ENCODE peak calls at places on chromosomes 13 and 19, in five cellular contexts. T is fibroblast of lung, L is GM23338, G is HFF-Myc, H is A673. Y is an unnamed sample.

GRCh38 chr13:41516166-41516565 is 58.8 kb downstream of the RGCC start:
- DNase-seq in G (no peak), H (no peak), L (no peak), T (no peak), Y (no peak)

GRCh38 chr19:38361633-38362075 is 12.7 kb upstream of the PSMD8 start:
- DNase-seq in T (peak; percentile 71), G (no peak), L (peak; percentile 99), H (peak; percentile 89), Y (peak; percentile 75)

GRCh38 chr19:46191356-46191755 is 38.2 kb upstream of the IGFL1 start:
- DNase-seq in L (no peak), H (no peak), G (no peak), T (no peak), Y (no peak)

GRCh38 chr13:81142306-81142999 is 801.5 kb upstream of the SPRY2 start:
- DNase-seq in G (no peak), T (no peak), L (peak; percentile 28), H (no peak), Y (no peak)

GRCh38 chr19:10061717-10062310 is 24.3 kb upstream of the SHFL start:
- DNase-seq in G (no peak), L (peak; percentile 69), H (no peak), T (no peak), Y (no peak)

GRCh38 chr13:53010374-53011105 is 18.1 kb upstream of the OLFM4 start:
- DNase-seq in G (no peak), H (no peak), L (no peak), T (no peak), Y (no peak)

GRCh38 chr19:16627194-16627927 is 643 bp downstream of the MED26 start:
- DNase-seq in L (no peak), G (no peak), H (peak; percentile 29), T (no peak), Y (peak; percentile 18)

GRCh38 chr13:20349564-20350379 is 117.7 kb upstream of the GJB6 start:
- DNase-seq in T (no peak), H (no peak), L (no peak), G (no peak), Y (no peak)

GRCh38 chr13:110334256-110334655 is 27.2 kb downstream of the COL4A2 start:
- DNase-seq in H (no peak), L (no peak), T (peak; percentile 96), G (no peak), Y (peak; percentile 64)

GRCh38 chr19:47896019-47896418 is 9.9 kb upstream of the SULT2A1 start:
- DNase-seq in L (no peak), H (no peak), T (no peak), G (no peak), Y (no peak)

GRCh38 chr13:46605089-46605488 is 52.1 kb downstream of the LRCH1 start:
- DNase-seq in T (peak; percentile 21), G (no peak), H (no peak), L (no peak), Y (no peak)

GRCh38 chr13:23876265-23876664 is 12.9 kb downstream of the MIPEP start:
- DNase-seq in G (no peak), H (peak; percentile 27), L (peak; percentile 46), T (no peak), Y (peak; percentile 50)

GRCh38 chr19:30064021-30064699 is 122.1 kb downstream of the URI1 start:
- DNase-seq in T (no peak), L (no peak), H (no peak), G (no peak), Y (no peak)

DNA sequence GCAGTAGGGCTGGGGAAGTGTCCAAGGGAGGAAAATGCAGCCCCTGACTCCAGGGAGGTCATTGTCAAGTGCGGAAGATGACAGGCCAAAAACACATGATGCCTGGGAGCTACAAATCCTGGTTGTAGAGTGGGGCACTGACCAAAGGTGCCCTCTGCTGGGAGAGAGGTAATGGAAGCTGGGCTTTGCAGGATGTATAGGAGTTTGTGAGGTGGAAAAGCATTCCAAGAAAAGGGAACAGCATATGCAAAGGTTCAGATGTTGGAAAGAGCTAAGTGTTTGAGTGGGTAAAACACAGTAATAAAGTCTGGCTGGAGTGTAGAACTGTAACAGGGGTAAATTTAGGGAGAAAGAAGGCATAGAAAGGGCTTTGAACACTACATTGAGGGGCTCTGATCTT is 46.9 kb upstream of the PTPRS start:
- DNase-seq in L (no peak), H (no peak), G (no peak), T (no peak), Y (no peak)
- TF ChIP-seq CTCF in L (peak; percentile 7), H (no peak), G (no peak), T (no peak), Y (no peak)

GRCh38 chr19:7238091-7238490 is 56.1 kb downstream of the INSR start:
- DNase-seq in T (no peak), G (no peak), H (no peak), L (no peak), Y (peak; percentile 9)

GRCh38 chr19:7247160-7247559 is 47.1 kb downstream of the INSR start:
- DNase-seq in G (no peak), H (no peak), L (no peak), T (no peak), Y (no peak)

GRCh38 chr19:7246601-7247000 is 47.6 kb downstream of the INSR start:
- DNase-seq in T (no peak), H (no peak), L (no peak), G (no peak), Y (no peak)

DNA sequence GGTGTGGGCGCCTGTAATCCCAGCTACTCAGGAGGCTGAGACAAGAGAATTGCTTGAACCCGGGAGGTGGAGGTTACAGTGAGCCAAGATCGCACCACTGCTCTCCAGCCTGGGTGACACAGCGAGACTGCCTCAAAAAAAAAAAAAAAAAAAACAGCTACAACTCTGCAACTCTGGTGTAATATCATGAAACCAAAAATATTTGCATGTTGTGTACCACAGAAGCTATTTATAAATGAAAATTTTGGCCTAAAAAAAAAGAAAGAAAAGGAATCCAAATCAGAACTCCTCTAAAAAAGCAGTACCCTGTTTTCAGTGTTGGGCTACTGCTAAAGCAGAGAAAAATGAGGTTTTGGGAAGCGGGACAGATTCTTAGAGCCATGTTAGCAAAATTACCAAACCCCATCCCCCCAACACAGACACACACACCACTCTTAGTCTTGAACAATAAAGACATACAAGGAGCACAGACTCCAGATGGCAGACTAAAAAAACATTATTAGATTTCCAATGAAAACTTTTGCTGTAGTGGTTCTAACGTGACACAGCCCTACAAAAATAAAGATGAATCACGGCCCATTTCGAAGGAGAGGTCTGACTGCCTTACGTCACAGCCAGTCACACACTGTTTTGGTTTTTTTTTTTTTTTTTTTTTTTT is 51.5 kb downstream of the INSR start:
- DNase-seq in T (peak; percentile 79), H (no peak), L (no peak), G (peak; percentile 27), Y (peak; percentile 60)
- H3K4me3 ChIP-seq in T (no peak overlapping the region), H (no peak overlapping the region), L (no peak overlapping the region), G (no peak overlapping the region), Y (no peak overlapping the region)

GRCh38 chr13:113786262-113786841 is 27.3 kb downstream of the TMEM255B start:
- DNase-seq in L (no peak), H (no peak), G (no peak), T (peak; percentile 53), Y (peak; percentile 29)

GRCh38 chr13:113784645-113785024 is 25.6 kb downstream of the TMEM255B start:
- DNase-seq in L (no peak), G (no peak), T (no peak), H (no peak), Y (no peak)

GRCh38 chr13:113783482-113783881 is 24.5 kb downstream of the TMEM255B start:
- DNase-seq in H (no peak), L (no peak), G (no peak), T (no peak), Y (no peak)

GRCh38 chr13:113783966-113784644 is 25.1 kb downstream of the TMEM255B start:
- DNase-seq in L (no peak), H (no peak), G (no peak), T (no peak), Y (no peak)

GRCh38 chr13:113785051-113786010 is 26.3 kb downstream of the TMEM255B start:
- DNase-seq in T (peak; percentile 72), G (peak; percentile 65), H (peak; percentile 12), L (no peak), Y (peak; percentile 53)
- TF ChIP-seq CTCF in T (no peak), G (no peak), H (no peak), L (no peak), Y (no peak)

DNA sequence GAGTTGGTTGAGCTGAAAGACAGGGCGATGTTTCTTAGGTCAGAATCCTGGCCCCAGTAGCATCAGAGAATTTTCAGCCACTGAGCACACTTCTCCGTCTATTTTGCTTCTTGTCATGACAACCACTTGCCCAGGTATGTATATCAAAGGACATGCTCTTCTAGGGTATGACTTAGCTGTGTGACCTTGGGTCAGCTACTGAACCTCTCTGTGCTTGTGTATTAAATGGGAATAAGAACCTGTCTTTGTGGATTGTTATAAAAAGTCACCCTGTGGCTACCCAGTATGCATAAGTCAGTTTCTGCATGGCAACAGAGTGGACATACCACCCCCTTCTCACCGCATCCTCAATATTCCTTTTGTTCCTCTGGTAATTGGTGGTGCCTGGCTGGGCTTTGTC is 26.1 kb downstream of the MBD3L1 start:
- DNase-seq in L (no peak), G (no peak), T (no peak), H (no peak), Y (no peak)
- H3K4me3 ChIP-seq in L (no peak overlapping the region), G (no peak overlapping the region), T (no peak overlapping the region), H (no peak overlapping the region), Y (no peak overlapping the region)

GRCh38 chr19:15454371-15454800 is 4.6 kb upstream of the WIZ start:
- DNase-seq in L (no peak), T (no peak), G (no peak), H (no peak), Y (no peak)
- TF ChIP-seq CTCF in L (peak; percentile 41), T (no peak), G (peak; percentile 19), H (no peak), Y (peak; percentile 52)

GRCh38 chr13:35471466-35472307 is 4.8 kb downstream of the MAB21L1 start:
- DNase-seq in L (peak; percentile 33), G (no peak), H (no peak), T (no peak), Y (peak; percentile 21)
- H3K4me3 ChIP-seq in L (peak overlapping the region; percentile 71), G (peak overlapping the region; percentile 76), H (no peak overlapping the region), T (no peak overlapping the region), Y (peak overlapping the region; percentile 55)

GRCh38 chr19:7795555-7796161 is 32.6 kb downstream of the CLEC4M start:
- DNase-seq in L (no peak), T (no peak), G (no peak), H (no peak), Y (no peak)

GRCh38 chr19:7801020-7801570 is 28.9 kb upstream of the EVI5L start:
- DNase-seq in L (no peak), T (no peak), H (no peak), G (no peak), Y (no peak)

DNA sequence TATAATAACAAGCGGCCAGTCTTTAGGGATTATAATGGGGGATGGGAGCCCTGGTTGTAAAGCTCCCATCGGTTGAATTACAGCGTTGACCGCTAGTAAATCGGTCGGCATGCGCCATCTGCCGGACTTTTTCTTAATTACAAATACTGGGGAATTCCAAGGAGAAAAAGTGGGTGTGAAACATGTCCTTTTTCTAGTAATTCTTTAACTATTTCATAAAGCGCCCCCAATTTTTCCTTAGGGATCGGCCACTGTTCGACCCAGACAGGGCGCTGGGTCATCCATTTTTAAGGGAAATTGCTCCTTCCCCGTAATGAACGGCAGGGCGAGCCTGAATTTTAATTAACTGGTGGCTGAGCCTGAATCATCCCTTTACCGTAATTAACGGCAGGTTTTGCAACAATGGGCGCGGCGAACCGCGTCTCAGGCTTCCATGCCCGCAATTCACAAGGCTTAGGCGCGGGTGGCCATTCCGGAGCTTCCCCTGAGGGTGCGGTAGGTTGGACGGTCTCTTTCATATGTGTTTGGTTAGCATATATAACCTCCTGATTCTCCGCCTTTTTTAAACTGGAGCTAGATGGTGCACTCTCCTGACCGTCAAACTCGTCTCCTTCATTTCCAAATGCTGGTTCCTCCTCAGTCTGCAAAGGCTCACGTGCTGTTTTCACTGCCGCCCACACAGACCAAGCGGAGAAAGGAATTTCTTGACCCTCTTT is 30.2 kb upstream of the EVI5L start:
- DNase-seq in H (peak; percentile 81), T (peak; percentile 55), G (peak; percentile 43), L (peak; percentile 94), Y (peak; percentile 85)
- TF ChIP-seq CTCF in H (peak; percentile 78), T (peak; percentile 52), G (peak; percentile 53), L (peak; percentile 69), Y (peak; percentile 74)